ENCODE peak calls at places on chromosome 6, in five cellular contexts. I, Y, P, E and Z are unnamed samples.

GRCh38 chr6:121817141-121817540 is 381.7 kb downstream of the GJA1 start:
- DNase-seq in I (no peak), Y (no peak), P (no peak), E (no peak), Z (no peak)

GRCh38 chr6:87705070-87705691 is 3.1 kb upstream of the AKIRIN2 start:
- DNase-seq in I (no peak), Y (no peak), P (peak; percentile 38), E (peak; percentile 34), Z (no peak)

GRCh38 chr6:25157842-25158241 is 121.3 kb upstream of the CARMIL1 start:
- DNase-seq in I (no peak), Y (no peak), P (no peak), E (no peak), Z (no peak)

GRCh38 chr6:146354451-146354850 is 189.2 kb upstream of the RAB32 start:
- DNase-seq in I (no peak), Y (no peak), P (no peak), E (no peak), Z (no peak)

GRCh38 chr6:28866342-28867077 is 57.3 kb downstream of the TRIM27 start:
- DNase-seq in I (peak; percentile 66), Y (peak; percentile 65), P (peak; percentile 68), E (peak; percentile 75), Z (no peak)

GRCh38 chr6:37381579-37381978 is 27.8 kb downstream of the RNF8 start:
- DNase-seq in I (peak; percentile 58), Y (no peak), P (peak; percentile 50), E (no peak), Z (peak; percentile 45)

GRCh38 chr6:2245954-2246863 is 804 bp upstream of the GMDS start:
- DNase-seq in I (peak; percentile 73), Y (peak; percentile 32), P (peak; percentile 53), E (peak; percentile 17), Z (peak; percentile 74)

GRCh38 chr6:15479761-15480160 is 183.1 kb downstream of the DTNBP1 start:
- DNase-seq in I (no peak), Y (no peak), P (no peak), E (no peak), Z (peak; percentile 84)

GRCh38 chr6:15244605-15245360 is 1.1 kb upstream of the JARID2 start:
- DNase-seq in I (peak; percentile 12), Y (peak; percentile 69), P (peak; percentile 78), E (peak; percentile 43), Z (no peak)

GRCh38 chr6:16658661-16659060 is 102.6 kb downstream of the ATXN1 start:
- DNase-seq in I (no peak), Y (no peak), P (no peak), E (no peak), Z (no peak)

GRCh38 chr6:386688-387266 is 4.8 kb upstream of the IRF4 start:
- DNase-seq in I (no peak), Y (no peak), P (no peak), E (no peak), Z (no peak)

GRCh38 chr6:152310371-152310954 is 326.7 kb downstream of the SYNE1 start:
- DNase-seq in I (no peak), Y (no peak), P (no peak), E (no peak), Z (no peak)

GRCh38 chr6:37630281-37630799 is 67.3 kb downstream of the MDGA1 start:
- DNase-seq in I (no peak), Y (no peak), P (peak; percentile 100), E (no peak), Z (peak; percentile 97)

GRCh38 chr6:125904871-125905270 is 51.7 kb upstream of the HINT3 start:
- DNase-seq in I (no peak), Y (no peak), P (peak; percentile 69), E (peak; percentile 49), Z (peak; percentile 87)

GRCh38 chr6:93792751-93793150 is 373.4 kb upstream of the EPHA7 start:
- DNase-seq in I (no peak), Y (no peak), P (no peak), E (no peak), Z (no peak)

GRCh38 chr6:162711376-162711775 is 16.2 kb downstream of the PRKN start:
- DNase-seq in I (no peak), Y (no peak), P (no peak), E (no peak), Z (no peak)

GRCh38 chr6:162262466-162263196 is 464.9 kb downstream of the PRKN start:
- DNase-seq in I (no peak), Y (no peak), P (no peak), E (no peak), Z (no peak)

GRCh38 chr6:131575834-131576478 is 2.9 kb downstream of the ARG1 start:
- DNase-seq in I (no peak), Y (no peak), P (no peak), E (no peak), Z (no peak)

GRCh38 chr6:108309844-108310243 is 15.0 kb downstream of the AFG1L start:
- DNase-seq in I (no peak), Y (no peak), P (no peak), E (no peak), Z (no peak)

GRCh38 chr6:38020593-38020992 is 201.1 kb downstream of the ZFAND3 start:
- DNase-seq in I (peak; percentile 13), Y (no peak), P (no peak), E (no peak), Z (no peak)